ENCODE peak calls at places on chromosomes 2 and 18, in seven cellular contexts. One of them, this sample, is unnamed.
A peak's percentile ranks its signal among the peaks of the same experiment; 100 is the strongest.

GRCh38 chr2:66569321-66569851 is 134.5 kb downstream of the MEIS1 start:
- DNase-seq in WTC11: no peak
- DNase-seq in NCI-H1092: no peak
- DNase-seq in right atrium auricular region: no peak
- DNase-seq in COR-L47: peak; percentile 29
- DNase-seq in occipital lobe: no peak
- DNase-seq in GF-D8: peak; percentile 23
- DNase-seq in this sample: no peak

GRCh38 chr2:189421644-189422043 is 19.6 kb upstream of the WDR75 start:
- DNase-seq in WTC11: no peak
- DNase-seq in NCI-H1092: no peak
- DNase-seq in right atrium auricular region: no peak
- DNase-seq in COR-L47: no peak
- DNase-seq in occipital lobe: no peak
- DNase-seq in GF-D8: no peak
- DNase-seq in this sample: no peak

GRCh38 chr18:25099838-25100393 is 252.1 kb downstream of the ZNF521 start:
- DNase-seq in WTC11: no peak
- DNase-seq in NCI-H1092: no peak
- DNase-seq in right atrium auricular region: no peak
- DNase-seq in COR-L47: no peak
- DNase-seq in occipital lobe: no peak
- DNase-seq in GF-D8: no peak
- DNase-seq in this sample: no peak

GRCh38 chr2:135797497-135798274 is 39.3 kb downstream of the LCT start:
- DNase-seq in WTC11: peak; percentile 84
- DNase-seq in NCI-H1092: peak; percentile 4
- DNase-seq in right atrium auricular region: peak; percentile 78
- DNase-seq in COR-L47: peak; percentile 45
- DNase-seq in occipital lobe: peak; percentile 36
- DNase-seq in GF-D8: peak; percentile 26
- DNase-seq in this sample: peak; percentile 68

GRCh38 chr2:190334479-190335224 is 8.7 kb upstream of the INPP1 start:
- DNase-seq in WTC11: no peak
- DNase-seq in NCI-H1092: no peak
- DNase-seq in right atrium auricular region: no peak
- DNase-seq in COR-L47: no peak
- DNase-seq in occipital lobe: no peak
- DNase-seq in GF-D8: no peak
- DNase-seq in this sample: no peak

GRCh38 chr2:108965540-108966299 is 23.3 kb downstream of the EDAR start:
- DNase-seq in WTC11: no peak
- DNase-seq in NCI-H1092: no peak
- DNase-seq in right atrium auricular region: no peak
- DNase-seq in COR-L47: no peak
- DNase-seq in occipital lobe: no peak
- DNase-seq in GF-D8: no peak
- DNase-seq in this sample: peak; percentile 68

GRCh38 chr2:37570773-37571570 is 100.5 kb downstream of the CDC42EP3 start:
- DNase-seq in WTC11: no peak
- DNase-seq in NCI-H1092: no peak
- DNase-seq in right atrium auricular region: peak; percentile 68
- DNase-seq in COR-L47: no peak
- DNase-seq in occipital lobe: no peak
- DNase-seq in GF-D8: no peak
- DNase-seq in this sample: no peak

GRCh38 chr2:10824191-10824590 is 11.6 kb upstream of the PDIA6 start:
- DNase-seq in WTC11: no peak
- DNase-seq in NCI-H1092: no peak
- DNase-seq in right atrium auricular region: no peak
- DNase-seq in COR-L47: no peak
- DNase-seq in occipital lobe: no peak
- DNase-seq in GF-D8: no peak
- DNase-seq in this sample: no peak

GRCh38 chr18:36298113-36298701 is 694 bp downstream of the FHOD3 start:
- DNase-seq in WTC11: peak; percentile 66
- DNase-seq in NCI-H1092: no peak
- DNase-seq in right atrium auricular region: no peak
- DNase-seq in COR-L47: peak; percentile 16
- DNase-seq in occipital lobe: peak; percentile 35
- DNase-seq in GF-D8: no peak
- DNase-seq in this sample: no peak